ENCODE peak calls at places on chromosomes 1 and 21, in four cellular contexts. K is breast epithelium, O is AG04450, V is ovary. T is an unnamed sample.

GRCh38 chr21:34844033-34844923 is 175.5 kb downstream of the CLIC6 start:
- DNase-seq in K (no peak), O (no peak), V (no peak), T (no peak)

GRCh38 chr1:34361781-34362357 is 185.2 kb downstream of the C1orf94 start:
- DNase-seq in K (no peak), O (no peak), V (no peak), T (no peak)

GRCh38 chr21:36487641-36488307 is 7.9 kb upstream of the CLDN14 start:
- DNase-seq in K (peak; percentile 50), O (no peak), V (no peak), T (no peak)

GRCh38 chr1:101264699-101265098 is 27.9 kb downstream of the S1PR1 start:
- DNase-seq in K (no peak), O (no peak), V (no peak), T (no peak)

GRCh38 chr1:223844962-223845809 is 561 bp downstream of the TP53BP2 start:
- DNase-seq in K (peak; percentile 41), O (no peak), V (peak; percentile 84), T (no peak)

GRCh38 chr1:68051475-68051874 is 1.0 kb upstream of the DIRAS3 start:
- DNase-seq in K (peak; percentile 22), O (peak; percentile 37), V (peak; percentile 76), T (peak; percentile 42)

GRCh38 chr1:68202239-68202832 is 30.0 kb downstream of the WLS start:
- DNase-seq in K (no peak), O (no peak), V (no peak), T (no peak)

GRCh38 chr1:96474985-96475743 is 246.4 kb upstream of the PTBP2 start:
- DNase-seq in K (no peak), O (no peak), V (no peak), T (no peak)

GRCh38 chr1:95021794-95022193 is 51.0 kb downstream of the ALG14 start:
- DNase-seq in K (no peak), O (no peak), V (no peak), T (no peak)

GRCh38 chr1:225529726-225530125 is 101.9 kb upstream of the LBR start:
- DNase-seq in K (no peak), O (no peak), V (no peak), T (no peak)

GRCh38 chr1:246680696-246681127 is 43.5 kb upstream of the SCCPDH start:
- DNase-seq in K (no peak), O (no peak), V (no peak), T (no peak)

GRCh38 chr1:213284626-213285025 is 233.6 kb downstream of the RPS6KC1 start:
- DNase-seq in K (no peak), O (peak; percentile 11), V (no peak), T (no peak)

GRCh38 chr1:227572752-227573151 is 9.4 kb downstream of the ZNF678 start:
- DNase-seq in K (no peak), O (no peak), V (no peak), T (no peak)

GRCh38 chr1:248841702-248842395 is 3.8 kb downstream of the ZNF672 start:
- DNase-seq in K (no peak), O (no peak), V (no peak), T (no peak)

GRCh38 chr21:46291561-46291960 is 5.4 kb downstream of the YBEY start:
- DNase-seq in K (no peak), O (no peak), V (no peak), T (no peak)

GRCh38 chr1:234697741-234698140 is 87.8 kb upstream of the IRF2BP2 start:
- DNase-seq in K (no peak), O (no peak), V (no peak), T (no peak)

GRCh38 chr1:173153503-173153902 is 53.6 kb downstream of the TNFSF4 start:
- DNase-seq in K (no peak), O (no peak), V (no peak), T (no peak)

GRCh38 chr1:41362749-41363631 is 1.8 kb downstream of the FOXO6 start:
- DNase-seq in K (no peak), O (no peak), V (peak; percentile 34), T (no peak)

GRCh38 chr1:92482665-92483441 is 3.9 kb downstream of the GFI1 start:
- DNase-seq in K (no peak), O (no peak), V (no peak), T (no peak)

GRCh38 chr1:25989440-25989839 is 8.4 kb downstream of the PAFAH2 start:
- DNase-seq in K (no peak), O (no peak), V (no peak), T (no peak)

GRCh38 chr1:7487756-7488474 is 283.2 kb upstream of the VAMP3 start:
- DNase-seq in K (no peak), O (no peak), V (no peak), T (no peak)

GRCh38 chr1:167492509-167492910 is 25.8 kb downstream of the CD247 start:
- DNase-seq in K (no peak), O (no peak), V (no peak), T (no peak)

GRCh38 chr1:62228883-62229187 is 34.2 kb downstream of the L1TD1 start:
- DNase-seq in K (no peak), O (no peak), V (no peak), T (no peak)

GRCh38 chr1:1328254-1328653 is 2.8 kb upstream of the TAS1R3 start:
- DNase-seq in K (no peak), O (no peak), V (no peak), T (no peak)

GRCh38 chr1:204350857-204351573 is 8.7 kb downstream of the PLEKHA6 start:
- DNase-seq in K (no peak), O (peak; percentile 59), V (peak; percentile 95), T (peak; percentile 39)

GRCh38 chr1:211259596-211260126 is 495 bp downstream of the RCOR3 start:
- DNase-seq in K (peak; percentile 38), O (no peak), V (peak; percentile 67), T (peak; percentile 8)

GRCh38 chr1:59142663-59143487 is 154.0 kb upstream of the FGGY start:
- DNase-seq in K (no peak), O (peak; percentile 88), V (no peak), T (peak; percentile 60)

GRCh38 chr1:79198841-79199240 is 192.3 kb upstream of the ADGRL4 start:
- DNase-seq in K (no peak), O (peak; percentile 13), V (no peak), T (peak; percentile 37)

GRCh38 chr1:167477962-167478361 is 40.4 kb downstream of the CD247 start:
- DNase-seq in K (no peak), O (no peak), V (no peak), T (no peak)

GRCh38 chr1:47192458-47193384 is 2.9 kb upstream of the PDZK1IP1 start:
- DNase-seq in K (peak; percentile 56), O (peak; percentile 32), V (peak; percentile 73), T (peak; percentile 20)

GRCh38 chr1:12617511-12617900 is 504 bp downstream of the DHRS3 start:
- DNase-seq in K (no peak), O (no peak), V (no peak), T (no peak)

GRCh38 chr1:82086739-82087138 is 286.0 kb downstream of the ADGRL2 start:
- DNase-seq in K (no peak), O (no peak), V (no peak), T (no peak)

GRCh38 chr1:226569879-226570547 is 21.4 kb downstream of the STUM start:
- DNase-seq in K (no peak), O (no peak), V (no peak), T (no peak)

GRCh38 chr1:208933984-208934525 is 649.5 kb upstream of the CAMK1G start:
- DNase-seq in K (no peak), O (no peak), V (no peak), T (no peak)

GRCh38 chr1:208936431-208936830 is 647.1 kb upstream of the CAMK1G start:
- DNase-seq in K (no peak), O (no peak), V (no peak), T (no peak)

GRCh38 chr1:208931936-208932335 is 651.6 kb upstream of the CAMK1G start:
- DNase-seq in K (no peak), O (no peak), V (no peak), T (no peak)

GRCh38 chr1:208935517-208936187 is 647.9 kb upstream of the CAMK1G start:
- DNase-seq in K (no peak), O (no peak), V (no peak), T (no peak)

DNA sequence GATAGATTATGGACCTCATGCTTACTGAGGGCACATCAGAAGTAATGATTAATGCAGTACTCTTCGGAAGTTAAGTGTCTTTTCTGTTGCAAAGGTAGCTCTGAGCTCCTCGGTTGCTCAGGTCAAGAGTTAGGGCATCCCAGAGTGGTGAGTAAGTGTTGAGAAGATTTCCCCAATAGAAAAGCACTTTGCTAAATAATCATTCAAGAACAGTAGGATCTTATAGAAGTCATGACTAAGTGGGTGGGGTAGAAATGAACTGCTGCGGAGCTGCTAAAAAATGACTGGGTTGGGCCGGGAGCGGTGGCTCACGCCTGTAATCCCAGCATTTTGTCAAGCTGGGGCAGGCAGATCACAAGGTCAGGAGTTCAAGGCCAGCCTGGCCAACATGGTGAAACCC is 648.6 kb upstream of the CAMK1G start:
- DNase-seq in K (no peak), O (no peak), V (no peak), T (no peak)
- TF ChIP-seq CTCF in K (no peak), O (no peak), V (no peak), T (no peak)

DNA sequence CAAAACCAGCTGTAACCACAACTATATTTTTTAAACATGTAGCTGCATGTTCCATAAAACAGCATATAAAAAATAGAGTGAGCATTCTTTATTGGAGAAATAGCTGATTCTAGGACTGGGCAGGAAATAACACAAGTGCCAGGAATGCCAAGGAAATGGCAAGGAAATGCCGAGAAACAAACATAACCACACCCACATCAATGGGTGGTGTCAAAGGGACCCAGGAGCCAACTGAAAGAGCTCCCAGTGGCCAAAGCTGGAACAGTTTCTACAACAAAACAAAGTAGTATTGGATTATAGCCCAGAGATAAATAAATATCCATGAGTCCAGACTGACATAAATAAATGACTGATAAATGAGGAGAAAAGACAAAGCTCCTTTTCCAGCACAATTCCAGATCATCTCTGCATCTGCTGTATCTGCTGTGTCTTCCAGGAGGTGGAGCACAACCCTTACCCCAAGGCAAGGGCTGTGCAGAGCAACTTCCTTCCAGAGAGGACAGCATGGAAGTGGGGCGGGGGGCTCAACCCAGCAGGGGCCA is 28.1 kb downstream of the ADARB1 start:
- DNase-seq in K (no peak), O (no peak), V (no peak), T (peak; percentile 28)
- TF ChIP-seq CTCF in K (peak; percentile 32), O (peak; percentile 31), V (no peak), T (peak; percentile 37)

GRCh38 chr1:207898836-207899235 is 12.1 kb downstream of the CD34 start:
- DNase-seq in K (no peak), O (no peak), V (no peak), T (no peak)
- TF ChIP-seq CTCF in K (no peak), O (no peak), V (no peak), T (no peak)

DNA sequence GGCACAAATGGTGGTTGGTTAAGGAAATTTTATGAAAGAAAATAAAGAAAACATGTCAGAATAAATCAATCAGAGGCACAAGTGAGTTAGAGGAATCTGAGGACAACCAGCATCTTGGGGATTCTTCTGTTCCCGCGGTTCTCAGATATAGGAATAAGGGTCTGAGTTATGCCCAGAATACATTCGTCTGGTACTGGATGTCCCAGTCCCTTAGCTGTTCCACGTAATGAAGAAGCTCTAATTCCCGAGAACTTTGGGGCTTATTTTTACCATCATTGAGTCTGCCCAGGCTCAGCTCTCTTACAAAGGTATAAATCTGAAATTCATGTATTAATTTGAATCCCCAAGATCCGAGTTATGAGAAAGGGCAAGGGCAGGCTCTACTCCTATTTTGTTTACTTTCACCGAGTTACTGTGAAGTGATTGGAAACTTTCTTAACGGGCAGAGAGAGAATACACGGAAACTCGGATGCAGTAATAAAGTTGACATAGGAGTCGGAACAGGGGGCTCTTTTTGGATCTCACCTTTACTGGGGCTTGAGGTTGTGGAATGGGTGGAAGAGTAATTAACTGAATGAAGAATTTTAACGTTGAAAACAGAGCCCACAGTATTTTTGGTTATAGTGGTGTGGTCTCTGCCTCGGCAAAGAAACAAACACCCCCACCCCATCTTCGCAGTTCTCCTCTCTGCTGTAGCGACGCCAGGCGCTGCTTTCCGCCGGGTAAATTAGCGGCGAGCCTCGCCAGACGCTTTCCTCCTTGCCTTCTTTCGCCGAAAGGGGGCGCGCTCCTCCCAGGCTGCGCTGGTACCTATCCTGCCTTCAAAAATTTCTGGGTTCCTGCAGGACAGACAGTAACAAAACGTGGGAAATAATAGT is 7.1 kb downstream of the PRRX1 start:
- DNase-seq in K (no peak), O (no peak), V (peak; percentile 36), T (no peak)
- TF ChIP-seq CTCF in K (peak; percentile 26), O (peak; percentile 74), V (no peak), T (peak; percentile 91)